ENCODE peak calls at places on chromosomes 4 and X, in seven cellular contexts. V is HCT116, C is K562, G is SK-N-SH, F is GM12878, R is H1, H is HepG2. P is an unnamed sample.

GRCh38 chr4:153705743-153706468 is 21.8 kb downstream of the TLR2 start:
- DNase-seq in F (peak), G (no peak), C (no peak), V (no peak), H (no peak), R (no peak), P (no peak)

GRCh38 chrX:26613951-26614350 is 398.0 kb downstream of the MAGEB5 start:
- DNase-seq in R (no peak), V (no peak), F (no peak), H (no peak), C (no peak), G (no peak), P (no peak)

GRCh38 chr4:40194602-40195161 is 2.1 kb upstream of the RHOH start:
- DNase-seq in C (no peak), H (peak), R (no peak), G (peak), F (no peak), V (no peak), P (peak)

GRCh38 chrX:115533485-115533884 is 27.5 kb upstream of the PLS3 start:
- DNase-seq in R (no peak), F (no peak), G (no peak), C (no peak), H (no peak), V (no peak), P (no peak)

GRCh38 chr4:39846135-39846534 is 131.6 kb downstream of the PDS5A start:
- DNase-seq in G (no peak), F (no peak), C (no peak), H (no peak), V (no peak), R (no peak), P (no peak)

GRCh38 chr4:159070742-159071141 is 32.1 kb upstream of the RAPGEF2 start:
- DNase-seq in F (no peak), H (no peak), V (no peak), R (no peak), C (no peak), G (no peak), P (no peak)

GRCh38 chr4:55409468-55410171 is 13.9 kb downstream of the TMEM165 start:
- DNase-seq in F (peak), V (no peak), R (no peak), G (no peak), H (no peak), C (no peak), P (no peak)

GRCh38 chr4:63379750-63380522 is 1029.3 kb downstream of the TECRL start:
- DNase-seq in V (no peak), H (no peak), R (no peak), F (no peak), C (no peak), G (no peak), P (no peak)

GRCh38 chr4:61245321-61245720 is 45.2 kb downstream of the ADGRL3 start:
- DNase-seq in V (no peak), F (no peak), R (no peak), G (no peak), C (no peak), H (no peak), P (no peak)

GRCh38 chr4:89823416-89823815 is 13.5 kb downstream of the SNCA start:
- DNase-seq in R (no peak), H (no peak), F (no peak), C (no peak), G (no peak), V (no peak), P (no peak)

GRCh38 chr4:111066887-111067286 is 444.0 kb upstream of the PITX2 start:
- DNase-seq in F (no peak), R (no peak), V (no peak), G (no peak), H (no peak), C (no peak), P (peak)

GRCh38 chrX:153582896-153583295 is 16.0 kb downstream of the CCNQ start:
- DNase-seq in V (no peak), C (peak), R (no peak), F (peak), G (peak), H (peak), P (no peak)

GRCh38 chr4:178316211-178316610 is 874.0 kb upstream of the AGA start:
- DNase-seq in C (no peak), H (no peak), G (no peak), V (no peak), F (no peak), R (no peak), P (no peak)
- TF ChIP-seq JUND in C (no peak), H (no peak), G (no peak), V (no peak), F (no peak), R (no peak), P (no peak)

DNA sequence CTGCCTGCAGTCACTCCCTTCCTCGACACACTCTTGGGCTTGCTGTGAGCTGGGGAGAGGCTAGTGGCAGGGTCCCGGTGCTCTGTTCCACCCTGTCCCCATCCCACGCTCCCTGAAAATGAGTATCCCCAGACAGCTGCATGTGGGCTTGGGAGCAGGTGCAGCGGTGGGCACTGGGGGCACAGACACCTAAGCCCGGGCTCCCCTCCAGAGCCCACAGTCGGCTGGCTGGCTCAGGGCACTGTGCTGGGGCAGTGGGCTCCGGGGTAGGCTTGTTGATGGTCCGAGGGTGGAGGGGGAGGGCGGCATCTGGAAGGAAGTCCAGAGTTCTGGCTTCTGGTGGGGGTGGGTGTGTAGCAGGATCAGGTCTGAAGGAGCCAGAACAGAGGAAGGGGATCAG is 113.7 kb downstream of the SORCS2 start:
- DNase-seq in V (no peak), R (no peak), F (no peak), H (no peak), G (no peak), C (no peak), P (no peak)
- TF ChIP-seq JUND in V (no peak), R (no peak), F (no peak), H (no peak), G (no peak), C (no peak), P (no peak)

DNA sequence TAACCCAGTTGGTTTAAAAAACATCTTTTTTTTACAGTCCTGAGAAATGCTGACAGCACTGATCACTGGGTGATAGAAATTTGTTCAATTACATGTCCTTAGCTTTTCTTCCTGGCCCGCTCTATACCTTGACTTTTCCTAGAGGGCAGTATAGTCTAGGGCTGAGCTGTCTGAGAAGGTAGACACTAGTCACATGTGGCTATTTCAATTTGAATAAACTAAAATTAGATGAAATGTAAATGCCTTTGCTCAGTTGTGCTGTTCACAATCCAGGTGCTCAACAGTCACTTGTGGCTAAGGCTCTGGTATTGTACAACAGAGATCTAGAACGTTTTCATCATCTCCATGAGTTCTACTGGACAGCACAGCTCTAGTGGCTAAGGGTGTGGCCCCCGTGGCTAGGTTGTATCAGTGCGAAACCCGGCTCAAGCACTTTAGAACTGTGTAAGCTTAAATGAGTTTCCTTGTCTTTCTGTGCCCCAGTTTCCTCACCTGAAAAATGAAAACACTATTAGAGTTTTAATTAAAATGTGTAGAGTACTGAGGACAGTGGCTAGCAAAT is 111.6 kb upstream of the WDR17 start:
- DNase-seq in V (no peak), G (no peak), H (no peak), F (no peak), R (no peak), C (no peak), P (peak)
- TF ChIP-seq JUND in V (no peak), G (no peak), H (no peak), F (no peak), R (no peak), C (no peak), P (no peak)

DNA sequence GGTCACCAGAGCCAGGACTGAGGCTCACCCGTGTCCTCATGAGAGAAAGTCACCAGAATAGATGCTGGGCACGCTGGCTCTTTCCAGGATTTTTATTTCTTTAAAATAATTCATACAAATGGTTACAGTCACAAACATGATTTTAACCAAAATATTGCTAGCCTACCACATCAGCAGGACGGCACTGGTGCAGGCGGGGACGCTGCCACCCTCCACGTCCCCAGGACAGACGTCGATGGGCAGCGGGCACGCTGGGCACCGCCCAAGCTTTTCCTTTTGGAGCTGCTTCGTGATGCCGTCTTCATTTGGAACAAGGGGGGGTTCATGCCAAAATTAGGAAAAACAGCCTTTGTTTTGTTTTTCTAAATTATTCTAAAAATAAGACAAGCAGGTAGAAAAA is 37.6 kb downstream of the CTBP1 start:
- DNase-seq in R (no peak), C (no peak), G (no peak), V (no peak), F (no peak), H (no peak), P (no peak)
- TF ChIP-seq JUND in R (no peak), C (no peak), G (no peak), V (no peak), F (no peak), H (no peak), P (no peak)

GRCh38 chr4:119240568-119240967 is 28.1 kb downstream of the USP53 start:
- DNase-seq in G (no peak), F (no peak), R (no peak), H (no peak), V (no peak), C (no peak), P (no peak)
- TF ChIP-seq JUND in G (no peak), F (no peak), R (no peak), H (no peak), V (no peak), C (no peak), P (no peak)

DNA sequence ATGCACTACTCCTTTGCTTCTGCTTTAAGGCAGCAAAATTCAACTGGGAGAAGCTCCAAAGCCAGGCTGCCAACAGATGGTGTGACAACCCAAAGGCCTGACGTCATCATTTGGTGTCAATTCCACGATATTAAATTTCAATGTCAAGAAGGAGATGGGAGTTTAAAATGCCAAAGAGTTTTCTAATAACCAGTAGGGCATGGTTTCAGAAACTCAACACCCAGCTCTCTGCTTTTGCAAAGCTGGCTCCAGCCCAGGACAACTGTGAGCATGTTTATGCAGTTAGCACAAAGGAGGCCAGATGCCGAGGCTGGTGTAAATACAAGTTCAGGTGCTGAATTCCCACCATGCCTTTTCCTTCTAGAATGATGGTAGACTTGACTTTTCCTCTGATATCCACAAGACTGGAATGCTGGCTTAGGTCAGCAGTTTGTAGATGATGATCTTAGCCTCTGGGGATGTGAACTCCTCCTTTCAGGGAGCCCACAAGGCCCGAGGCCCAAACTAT is 67.3 kb downstream of the AFAP1 start:
- DNase-seq in F (no peak), G (no peak), C (no peak), V (no peak), H (no peak), R (no peak), P (peak)
- TF ChIP-seq JUND in F (no peak), G (no peak), C (no peak), V (no peak), H (no peak), R (no peak), P (no peak)

GRCh38 chr4:173360587-173361221 is 10.1 kb upstream of the SAP30 start:
- DNase-seq in V (no peak), H (no peak), R (no peak), C (no peak), F (no peak), G (no peak), P (peak)
- TF ChIP-seq JUND in V (no peak), H (no peak), R (no peak), C (no peak), F (no peak), G (no peak), P (no peak)

DNA sequence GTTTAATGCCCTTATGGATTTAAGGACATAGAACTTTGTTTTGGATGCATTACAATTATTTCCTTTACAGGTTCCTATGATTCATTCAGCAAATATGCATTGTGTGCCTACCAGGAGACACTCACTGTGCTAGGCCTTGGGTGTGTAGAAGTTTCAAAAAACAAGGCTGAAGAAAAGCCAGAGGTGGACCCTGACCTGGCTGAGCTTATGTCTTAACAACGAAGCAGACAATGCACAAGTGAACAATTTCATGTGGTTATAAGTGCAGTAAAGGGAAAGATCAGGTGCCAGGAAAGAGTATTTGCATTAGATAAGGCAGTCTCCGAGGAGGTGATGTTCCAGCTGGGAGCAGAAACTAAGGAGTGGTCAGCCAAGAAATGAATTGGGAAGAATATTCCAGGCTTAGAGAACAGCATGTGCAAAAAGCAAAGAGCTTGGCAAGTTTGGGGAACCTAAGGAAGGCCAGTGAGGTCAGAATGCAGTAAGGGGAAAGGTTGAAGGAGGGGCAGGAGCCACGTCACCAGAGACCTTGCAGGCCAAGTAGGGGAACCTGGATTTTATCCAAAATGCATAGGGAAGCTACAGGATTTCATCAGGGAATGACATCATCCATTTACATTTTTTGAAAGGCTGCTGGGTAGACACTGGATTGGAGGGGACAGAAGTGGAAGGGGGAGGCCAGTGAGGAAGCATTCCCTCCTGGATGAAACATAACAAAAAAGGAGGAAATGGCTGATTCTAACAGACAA is 193.6 kb downstream of the SOWAHB start:
- DNase-seq in G (no peak), R (no peak), C (no peak), V (peak), H (no peak), F (no peak), P (no peak)
- TF ChIP-seq JUND in G (peak), R (peak), C (no peak), V (peak), H (no peak), F (no peak), P (no peak)

GRCh38 chrX:1484638-1485019 is 31.9 kb upstream of the ASMTL start:
- DNase-seq in V (no peak), R (no peak), G (no peak), F (no peak), C (no peak), H (no peak), P (no peak)

GRCh38 chrX:1486749-1487361 is 34.1 kb upstream of the ASMTL start:
- DNase-seq in H (no peak), R (no peak), F (no peak), G (no peak), C (no peak), V (no peak), P (no peak)

GRCh38 chrX:1487401-1487800 is 34.7 kb upstream of the ASMTL start:
- DNase-seq in V (no peak), G (no peak), R (no peak), C (no peak), F (no peak), H (no peak), P (no peak)

GRCh38 chrX:1485033-1485432 is 32.3 kb upstream of the ASMTL start:
- DNase-seq in R (no peak), H (no peak), V (no peak), G (no peak), C (no peak), F (no peak), P (no peak)

GRCh38 chrX:1486177-1486576 is 33.5 kb upstream of the ASMTL start:
- DNase-seq in F (no peak), H (no peak), C (no peak), V (no peak), R (no peak), G (no peak), P (no peak)
- TF ChIP-seq JUND in F (no peak), H (no peak), C (no peak), V (no peak), R (no peak), G (no peak), P (no peak)